ENCODE peak calls at places on chromosome 16, in five cellular contexts. S is heart right ventricle, V is A549, T is PC-3, D is hepatocyte. E is an unnamed sample.

GRCh38 chr16:62225675-62226074 is 189.4 kb upstream of the CDH8 start:
- DNase-seq in S (peak; percentile 62), D (peak; percentile 87), V (peak; percentile 89), T (peak; percentile 75), E (peak; percentile 12)

GRCh38 chr16:66508261-66508913 is 41.5 kb downstream of the TK2 start:
- DNase-seq in V (peak; percentile 93), D (no peak), T (peak; percentile 95), S (no peak), E (no peak)

GRCh38 chr16:65740716-65741115 is 618.9 kb upstream of the CDH11 start:
- DNase-seq in V (no peak), S (no peak), T (no peak), D (no peak), E (no peak)

GRCh38 chr16:16805809-16806208 is 426.9 kb downstream of the NPIPA7 start:
- DNase-seq in T (no peak), S (no peak), V (no peak), D (no peak), E (no peak)

GRCh38 chr16:82061861-82062525 is 26.9 kb downstream of the HSD17B2 start:
- DNase-seq in V (peak; percentile 57), T (peak; percentile 37), S (no peak), D (no peak), E (no peak)

GRCh38 chr16:424623-425081 is 797 bp upstream of the RAB11FIP3 start:
- DNase-seq in D (no peak), T (peak; percentile 36), S (peak; percentile 61), V (peak; percentile 40), E (no peak)

GRCh38 chr16:67071476-67072048 is 38.2 kb upstream of the PHAF1 start:
- DNase-seq in V (no peak), D (no peak), S (no peak), T (no peak), E (no peak)

GRCh38 chr16:280991-281659 is 734 bp downstream of the ARHGDIG start:
- DNase-seq in T (no peak), V (no peak), D (no peak), S (no peak), E (no peak)

GRCh38 chr16:69176033-69176780 is 10.8 kb upstream of the SNTB2 start:
- DNase-seq in T (no peak), D (no peak), V (no peak), S (no peak), E (no peak)

GRCh38 chr16:46830417-46830901 is 521 bp downstream of the C16orf87 start:
- DNase-seq in V (peak; percentile 16), T (peak; percentile 5), S (peak; percentile 43), D (peak; percentile 56), E (no peak)

GRCh38 chr16:67987460-67988160 is 7.3 kb upstream of the DPEP3 start:
- DNase-seq in D (no peak), V (no peak), S (no peak), T (peak; percentile 18), E (no peak)

GRCh38 chr16:30458561-30459394 is 13.1 kb upstream of the SEPHS2 start:
- DNase-seq in D (no peak), V (no peak), T (no peak), S (peak; percentile 34), E (no peak)

GRCh38 chr16:87241135-87241771 is 75.9 kb downstream of the C16orf95 start:
- DNase-seq in S (no peak), T (no peak), V (no peak), D (no peak), E (no peak)

GRCh38 chr16:27322858-27323780 is 9.3 kb downstream of the IL4R start:
- DNase-seq in V (no peak), T (peak; percentile 80), D (peak; percentile 66), S (no peak), E (no peak)

GRCh38 chr16:21580807-21581206 is 18.6 kb upstream of the METTL9 start:
- DNase-seq in V (no peak), T (no peak), S (no peak), D (no peak), E (no peak)

GRCh38 chr16:21590287-21590686 is 9.1 kb upstream of the METTL9 start:
- DNase-seq in T (peak; percentile 89), V (no peak), S (no peak), D (no peak), E (no peak)

GRCh38 chr16:21589551-21589950 is 9.8 kb upstream of the METTL9 start:
- DNase-seq in V (no peak), T (no peak), D (no peak), S (no peak), E (no peak)

GRCh38 chr16:21590791-21591190 is 8.6 kb upstream of the METTL9 start:
- DNase-seq in T (peak; percentile 25), D (no peak), V (no peak), S (no peak), E (no peak)

GRCh38 chr16:21584817-21585216 is 14.6 kb upstream of the METTL9 start:
- DNase-seq in S (no peak), V (no peak), T (no peak), D (no peak), E (no peak)
- H3K27ac ChIP-seq in S (no peak overlapping the region), V (no peak overlapping the region), T (no peak overlapping the region), D (no peak overlapping the region), E (no peak overlapping the region)

GRCh38 chr16:2778692-2778958 is 1.5 kb upstream of the ELOB start:
- DNase-seq in T (no peak), S (no peak), D (no peak), V (no peak), E (no peak)
- H3K27ac ChIP-seq in T (peak overlapping the region; percentile 92), S (no peak overlapping the region), D (peak overlapping the region; percentile 100), V (no peak overlapping the region), E (peak overlapping the region; percentile 99)

DNA sequence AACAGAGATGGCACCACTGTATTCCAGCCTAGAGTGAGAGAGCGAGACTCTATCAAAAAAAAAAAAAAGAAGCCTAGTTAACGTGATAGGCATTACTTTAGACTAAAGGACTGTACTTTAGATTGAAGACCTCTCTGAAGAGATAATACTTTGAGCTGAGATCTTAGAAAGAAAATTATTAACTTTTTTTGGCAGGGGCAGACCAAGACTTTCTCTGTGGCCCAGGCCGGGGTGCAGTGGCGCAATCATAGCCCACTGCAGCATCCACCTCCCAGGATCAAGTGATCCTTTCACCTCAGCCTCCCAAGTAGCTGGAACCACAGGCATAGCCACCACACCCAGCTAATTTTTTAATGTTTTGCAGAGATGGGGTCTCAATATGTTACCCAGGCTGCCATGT is 75.7 kb upstream of the TNRC6A start:
- DNase-seq in T (no peak), V (no peak), D (no peak), S (no peak), E (no peak)
- H3K27ac ChIP-seq in T (no peak overlapping the region), V (no peak overlapping the region), D (no peak overlapping the region), S (no peak overlapping the region), E (no peak overlapping the region)

DNA sequence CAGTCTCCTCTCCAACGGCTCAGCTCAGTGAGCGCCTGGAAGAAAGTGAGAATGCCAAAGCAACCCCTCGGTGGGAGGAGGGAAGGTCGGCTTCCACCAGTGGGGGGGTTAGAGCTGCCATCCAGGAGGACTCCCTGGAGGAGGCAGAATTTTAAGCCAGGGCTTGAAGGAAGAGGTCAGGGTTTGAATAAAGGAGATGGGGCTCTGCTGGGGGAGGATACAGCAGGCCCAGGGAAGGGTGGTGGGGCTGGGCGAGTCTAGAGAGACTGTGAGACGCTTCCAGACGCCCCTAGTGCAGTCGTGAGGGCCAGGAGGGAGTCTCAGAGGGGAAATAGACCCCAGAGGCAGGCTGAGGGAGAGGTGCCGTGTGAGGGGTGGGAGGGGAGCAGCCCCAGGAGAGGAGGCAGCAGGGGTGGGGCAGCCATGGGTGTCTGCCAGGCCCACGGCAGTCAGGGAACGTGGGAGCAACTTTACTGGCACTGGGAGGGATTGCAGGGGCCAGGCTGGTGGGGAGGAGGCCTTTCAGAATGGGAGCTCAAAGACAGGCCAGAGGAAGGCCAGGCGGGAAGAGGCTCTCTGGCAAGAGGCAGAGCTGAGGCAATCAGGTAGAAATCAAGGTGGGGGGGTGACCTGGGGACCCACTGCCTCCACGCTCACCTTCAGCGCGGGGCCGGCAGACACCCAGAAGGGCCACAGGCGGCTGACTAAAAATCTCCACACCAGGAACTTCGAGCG is 12.1 kb upstream of the GSE1 start:
- DNase-seq in S (no peak), T (no peak), V (no peak), D (no peak), E (no peak)
- H3K27ac ChIP-seq in S (no peak overlapping the region), T (no peak overlapping the region), V (no peak overlapping the region), D (peak overlapping the region; percentile 20), E (peak overlapping the region; percentile 85)

GRCh38 chr16:79328327-79329162 is 272.0 kb downstream of the MAF start:
- DNase-seq in V (no peak), S (no peak), T (no peak), D (no peak), E (no peak)
- H3K27ac ChIP-seq in V (no peak overlapping the region), S (no peak overlapping the region), T (no peak overlapping the region), D (no peak overlapping the region), E (no peak overlapping the region)

GRCh38 chr16:73420244-73421040 is 372.5 kb upstream of the ZFHX3 start:
- DNase-seq in S (no peak), T (peak; percentile 26), V (peak; percentile 29), D (no peak), E (no peak)

GRCh38 chr16:73414636-73415035 is 366.7 kb upstream of the ZFHX3 start:
- DNase-seq in S (no peak), D (no peak), V (no peak), T (no peak), E (no peak)

GRCh38 chr16:73413469-73414190 is 365.7 kb upstream of the ZFHX3 start:
- DNase-seq in D (no peak), V (no peak), T (no peak), S (no peak), E (no peak)

GRCh38 chr16:73418051-73418450 is 370.1 kb upstream of the ZFHX3 start:
- DNase-seq in S (no peak), V (no peak), T (no peak), D (no peak), E (no peak)

GRCh38 chr16:73418746-73419145 is 370.8 kb upstream of the ZFHX3 start:
- DNase-seq in S (no peak), V (no peak), D (peak; percentile 47), T (no peak), E (no peak)
- H3K27ac ChIP-seq in S (no peak overlapping the region), V (no peak overlapping the region), D (peak overlapping the region; percentile 60), T (no peak overlapping the region), E (no peak overlapping the region)

GRCh38 chr16:14486520-14487303 is 143.3 kb downstream of the PARN start:
- DNase-seq in T (peak; percentile 92), S (peak; percentile 53), V (peak; percentile 93), D (peak; percentile 92), E (no peak)

GRCh38 chr16:14485811-14486519 is 144.1 kb downstream of the PARN start:
- DNase-seq in T (no peak), S (no peak), D (no peak), V (no peak), E (no peak)

GRCh38 chr16:14487579-14487978 is 142.5 kb downstream of the PARN start:
- DNase-seq in S (no peak), D (no peak), V (no peak), T (no peak), E (no peak)

GRCh38 chr16:14485131-14485551 is 144.9 kb downstream of the PARN start:
- DNase-seq in D (no peak), T (no peak), V (peak; percentile 59), S (no peak), E (no peak)

GRCh38 chr16:14483819-14484385 is 146.2 kb downstream of the PARN start:
- DNase-seq in S (no peak), T (no peak), D (no peak), V (no peak), E (no peak)
- H3K27ac ChIP-seq in S (no peak overlapping the region), T (no peak overlapping the region), D (no peak overlapping the region), V (peak overlapping the region; percentile 86), E (no peak overlapping the region)

GRCh38 chr16:73065617-73066313 is 17.8 kb upstream of the ZFHX3 start:
- DNase-seq in S (peak; percentile 54), D (no peak), V (no peak), T (no peak), E (no peak)
- H3K27ac ChIP-seq in S (peak overlapping the region; percentile 50), D (no peak overlapping the region), V (no peak overlapping the region), T (no peak overlapping the region), E (no peak overlapping the region)

E was measured in Panc1.